ENCODE peak calls at places on chromosomes 11 and 22, in eight cellular contexts. J is Karpas-422, A is HTR-8/SVneo, N is GM18507, Z is fibroblast of pulmonary artery, S is NCI-H345, D is left ventricle myocardium inferior, O is OCI-LY7. F is an unnamed sample.

GRCh38 chr11:196786-197731 is 4.2 kb downstream of the SCGB1C1 start:
- DNase-seq in J (no peak), A (no peak), N (no peak), Z (no peak), S (no peak), D (no peak), O (no peak), F (peak; percentile 41)

GRCh38 chr22:46068908-46069481 is 81.3 kb upstream of the PPARA start:
- DNase-seq in J (no peak), A (no peak), N (no peak), Z (peak; percentile 39), S (peak; percentile 23), D (peak; percentile 27), O (peak; percentile 13), F (peak; percentile 52)

GRCh38 chr11:65210361-65210731 is 28.6 kb downstream of the CAPN1 start:
- DNase-seq in J (no peak), A (no peak), N (no peak), Z (no peak), S (no peak), D (no peak), O (no peak), F (no peak)

GRCh38 chr11:134626032-134626431 is 214.0 kb upstream of the B3GAT1 start:
- DNase-seq in J (no peak), A (no peak), N (no peak), Z (no peak), S (no peak), D (no peak), O (no peak), F (no peak)

GRCh38 chr22:40202225-40202944 is 24.7 kb downstream of the TNRC6B start:
- DNase-seq in J (no peak), A (no peak), N (no peak), Z (no peak), S (no peak), D (no peak), O (no peak), F (no peak)

GRCh38 chr11:65894034-65894591 is 3.6 kb downstream of the CCDC85B start:
- DNase-seq in J (peak; percentile 73), A (no peak), N (no peak), Z (no peak), S (no peak), D (peak; percentile 64), O (peak; percentile 64), F (peak; percentile 77)

GRCh38 chr11:36300651-36301050 is 4.6 kb downstream of the PRR5L start:
- DNase-seq in J (no peak), A (no peak), N (no peak), Z (peak; percentile 79), S (no peak), D (peak; percentile 72), O (no peak), F (peak; percentile 60)

GRCh38 chr22:47776329-47776728 is 1013.9 kb downstream of the TBC1D22A start:
- DNase-seq in J (peak; percentile 43), A (no peak), N (no peak), Z (no peak), S (no peak), D (no peak), O (no peak), F (no peak)

GRCh38 chr11:69122642-69123431 is 32.9 kb upstream of the SMIM38 start:
- DNase-seq in J (no peak), A (peak; percentile 93), N (peak; percentile 23), Z (peak; percentile 62), S (no peak), D (peak; percentile 71), O (no peak), F (peak; percentile 94)

GRCh38 chr11:28243057-28243456 is 134.9 kb downstream of the METTL15 start:
- DNase-seq in J (no peak), A (no peak), N (no peak), Z (no peak), S (no peak), D (no peak), O (no peak), F (no peak)

GRCh38 chr11:32584921-32585320 is 1.3 kb downstream of the EIF3M start:
- DNase-seq in J (no peak), A (no peak), N (no peak), Z (no peak), S (no peak), D (no peak), O (no peak), F (no peak)

GRCh38 chr11:133516845-133517244 is 15.5 kb downstream of the OPCML start:
- DNase-seq in J (no peak), A (no peak), N (no peak), Z (no peak), S (no peak), D (no peak), O (no peak), F (no peak)

GRCh38 chr22:49968831-49969661 is 8.5 kb downstream of the PIM3 start:
- DNase-seq in J (no peak), A (no peak), N (no peak), Z (no peak), S (no peak), D (peak; percentile 23), O (no peak), F (peak; percentile 56)

GRCh38 chr11:114209904-114210303 is 86.3 kb upstream of the NNMT start:
- DNase-seq in J (no peak), A (no peak), N (no peak), Z (no peak), S (no peak), D (no peak), O (no peak), F (no peak)

GRCh38 chr11:17522655-17523054 is 21.6 kb downstream of the USH1C start:
- DNase-seq in J (no peak), A (no peak), N (no peak), Z (no peak), S (no peak), D (no peak), O (no peak), F (no peak)

GRCh38 chr11:129695543-129696308 is 119.9 kb upstream of the TMEM45B start:
- DNase-seq in J (peak; percentile 65), A (no peak), N (no peak), Z (peak; percentile 35), S (peak; percentile 77), D (peak; percentile 26), O (peak; percentile 36), F (peak; percentile 67)

GRCh38 chr11:17298302-17298701 is 21.8 kb downstream of the NUCB2 start:
- DNase-seq in J (no peak), A (no peak), N (no peak), Z (no peak), S (no peak), D (no peak), O (no peak), F (no peak)

GRCh38 chr11:83272627-83273026 is 13.5 kb downstream of the CCDC90B start:
- DNase-seq in J (no peak), A (no peak), N (no peak), Z (peak; percentile 48), S (no peak), D (no peak), O (no peak), F (no peak)

GRCh38 chr11:72871089-72871488 is 56.9 kb downstream of the ATG16L2 start:
- DNase-seq in J (no peak), A (no peak), N (no peak), Z (peak; percentile 36), S (no peak), D (no peak), O (no peak), F (no peak)

GRCh38 chr22:23893446-23893956 is 682 bp upstream of the MIF start:
- DNase-seq in J (no peak), A (no peak), N (no peak), Z (no peak), S (no peak), D (no peak), O (no peak), F (no peak)

GRCh38 chr22:30611197-30611596 is 4.2 kb downstream of the TCN2 start:
- DNase-seq in J (no peak), A (no peak), N (no peak), Z (no peak), S (no peak), D (no peak), O (no peak), F (no peak)

GRCh38 chr11:63489879-63490278 is 1.1 kb downstream of the PLAAT5 start:
- DNase-seq in J (no peak), A (no peak), N (no peak), Z (peak; percentile 48), S (no peak), D (no peak), O (no peak), F (no peak)

GRCh38 chr11:43573233-43573632 is 107.3 kb upstream of the HSD17B12 start:
- DNase-seq in J (peak; percentile 82), A (no peak), N (no peak), Z (peak; percentile 29), S (no peak), D (no peak), O (peak; percentile 51), F (no peak)

GRCh38 chr11:40168461-40168860 is 1291.0 kb downstream of the LRRC4C start:
- DNase-seq in J (no peak), A (no peak), N (no peak), Z (no peak), S (no peak), D (no peak), O (no peak), F (no peak)

GRCh38 chr11:43489869-43490465 is 131.2 kb downstream of the TTC17 start:
- DNase-seq in J (no peak), A (no peak), N (no peak), Z (no peak), S (no peak), D (no peak), O (no peak), F (no peak)

F was measured in lower lobe of right lung.